ENCODE peak calls at places on chromosomes 13 and 19, in nine cellular contexts. One of them, this sample, is unnamed.

GRCh38 chr13:111202745-111203144 is 87.6 kb downstream of the ARHGEF7 start:
- DNase-seq in lower lobe of right lung: no peak
- DNase-seq in MV-4-11: peak; percentile 61
- DNase-seq in neural crest cell: no peak
- DNase-seq in NCI-H1694 treated with DMSO at 0.1 percent for 48 hours: no peak
- DNase-seq in EL: peak; percentile 81
- DNase-seq in HEK293T: peak; percentile 31
- DNase-seq in mammary epithelial cell: no peak
- DNase-seq in activated T-cell treated with anti-CD3 and anti-CD28 coated beads for 1 hour: no peak
- DNase-seq in this sample: peak; percentile 82

GRCh38 chr13:93144031-93144430 is 82.6 kb upstream of the GPC6 start:
- DNase-seq in mammary epithelial cell: no peak
- DNase-seq in neural crest cell: no peak
- DNase-seq in EL: no peak
- DNase-seq in lower lobe of right lung: no peak
- DNase-seq in HEK293T: no peak
- DNase-seq in activated T-cell treated with anti-CD3 and anti-CD28 coated beads for 1 hour: no peak
- DNase-seq in MV-4-11: no peak
- DNase-seq in NCI-H1694 treated with DMSO at 0.1 percent for 48 hours: no peak
- DNase-seq in this sample: no peak

GRCh38 chr19:45872095-45872919 is 8.2 kb downstream of the FOXA3 start:
- DNase-seq in activated T-cell treated with anti-CD3 and anti-CD28 coated beads for 1 hour: no peak
- DNase-seq in lower lobe of right lung: no peak
- DNase-seq in NCI-H1694 treated with DMSO at 0.1 percent for 48 hours: no peak
- DNase-seq in EL: no peak
- DNase-seq in mammary epithelial cell: no peak
- DNase-seq in MV-4-11: no peak
- DNase-seq in neural crest cell: no peak
- DNase-seq in HEK293T: no peak
- DNase-seq in this sample: no peak

GRCh38 chr13:113584870-113585671 is 518 bp downstream of the TFDP1 start:
- DNase-seq in neural crest cell: no peak
- DNase-seq in lower lobe of right lung: peak; percentile 51
- DNase-seq in NCI-H1694 treated with DMSO at 0.1 percent for 48 hours: no peak
- DNase-seq in mammary epithelial cell: peak; percentile 21
- DNase-seq in HEK293T: no peak
- DNase-seq in activated T-cell treated with anti-CD3 and anti-CD28 coated beads for 1 hour: no peak
- DNase-seq in MV-4-11: no peak
- DNase-seq in EL: peak; percentile 23
- DNase-seq in this sample: peak; percentile 14

GRCh38 chr19:41638624-41639023 is 11.8 kb upstream of the CEACAM4 start:
- DNase-seq in activated T-cell treated with anti-CD3 and anti-CD28 coated beads for 1 hour: no peak
- DNase-seq in MV-4-11: peak; percentile 96
- DNase-seq in neural crest cell: no peak
- DNase-seq in NCI-H1694 treated with DMSO at 0.1 percent for 48 hours: no peak
- DNase-seq in mammary epithelial cell: no peak
- DNase-seq in HEK293T: no peak
- DNase-seq in lower lobe of right lung: no peak
- DNase-seq in EL: no peak
- DNase-seq in this sample: no peak

GRCh38 chr13:68009546-68009945 is 779.4 kb upstream of the PCDH9 start:
- DNase-seq in lower lobe of right lung: no peak
- DNase-seq in NCI-H1694 treated with DMSO at 0.1 percent for 48 hours: no peak
- DNase-seq in EL: no peak
- DNase-seq in neural crest cell: no peak
- DNase-seq in mammary epithelial cell: no peak
- DNase-seq in MV-4-11: no peak
- DNase-seq in activated T-cell treated with anti-CD3 and anti-CD28 coated beads for 1 hour: no peak
- DNase-seq in HEK293T: no peak
- DNase-seq in this sample: no peak

GRCh38 chr13:97946951-97947588 is 6.4 kb upstream of the IPO5 start:
- DNase-seq in EL: peak; percentile 94
- DNase-seq in mammary epithelial cell: peak; percentile 71
- DNase-seq in NCI-H1694 treated with DMSO at 0.1 percent for 48 hours: no peak
- DNase-seq in HEK293T: no peak
- DNase-seq in MV-4-11: no peak
- DNase-seq in neural crest cell: no peak
- DNase-seq in lower lobe of right lung: no peak
- DNase-seq in activated T-cell treated with anti-CD3 and anti-CD28 coated beads for 1 hour: no peak
- DNase-seq in this sample: no peak

GRCh38 chr19:50327461-50328256 is 1.5 kb downstream of the KCNC3 start:
- DNase-seq in HEK293T: no peak
- DNase-seq in NCI-H1694 treated with DMSO at 0.1 percent for 48 hours: no peak
- DNase-seq in MV-4-11: no peak
- DNase-seq in activated T-cell treated with anti-CD3 and anti-CD28 coated beads for 1 hour: no peak
- DNase-seq in EL: no peak
- DNase-seq in mammary epithelial cell: no peak
- DNase-seq in neural crest cell: no peak
- DNase-seq in lower lobe of right lung: no peak
- DNase-seq in this sample: no peak

GRCh38 chr19:39297931-39298634 is 1.9 kb downstream of the IFNL1 start:
- DNase-seq in MV-4-11: peak; percentile 25
- DNase-seq in EL: no peak
- DNase-seq in lower lobe of right lung: peak; percentile 55
- DNase-seq in neural crest cell: no peak
- DNase-seq in mammary epithelial cell: no peak
- DNase-seq in HEK293T: no peak
- DNase-seq in NCI-H1694 treated with DMSO at 0.1 percent for 48 hours: no peak
- DNase-seq in activated T-cell treated with anti-CD3 and anti-CD28 coated beads for 1 hour: peak; percentile 25
- DNase-seq in this sample: no peak

GRCh38 chr19:23070353-23070781 is 46.5 kb upstream of the ZNF730 start:
- DNase-seq in NCI-H1694 treated with DMSO at 0.1 percent for 48 hours: peak; percentile 2
- DNase-seq in activated T-cell treated with anti-CD3 and anti-CD28 coated beads for 1 hour: no peak
- DNase-seq in mammary epithelial cell: peak; percentile 11
- DNase-seq in neural crest cell: no peak
- DNase-seq in MV-4-11: no peak
- DNase-seq in lower lobe of right lung: no peak
- DNase-seq in EL: peak; percentile 56
- DNase-seq in HEK293T: no peak
- DNase-seq in this sample: peak; percentile 27

GRCh38 chr13:98586400-98587144 is 9.7 kb upstream of the STK24 start:
- DNase-seq in activated T-cell treated with anti-CD3 and anti-CD28 coated beads for 1 hour: no peak
- DNase-seq in mammary epithelial cell: no peak
- DNase-seq in NCI-H1694 treated with DMSO at 0.1 percent for 48 hours: no peak
- DNase-seq in HEK293T: no peak
- DNase-seq in neural crest cell: no peak
- DNase-seq in MV-4-11: no peak
- DNase-seq in EL: no peak
- DNase-seq in lower lobe of right lung: no peak
- DNase-seq in this sample: no peak

GRCh38 chr13:25330541-25330940 is 29.1 kb downstream of the NUP58 start:
- DNase-seq in activated T-cell treated with anti-CD3 and anti-CD28 coated beads for 1 hour: no peak
- DNase-seq in neural crest cell: no peak
- DNase-seq in EL: peak; percentile 39
- DNase-seq in NCI-H1694 treated with DMSO at 0.1 percent for 48 hours: no peak
- DNase-seq in lower lobe of right lung: no peak
- DNase-seq in HEK293T: no peak
- DNase-seq in mammary epithelial cell: peak; percentile 55
- DNase-seq in MV-4-11: no peak
- DNase-seq in this sample: no peak

GRCh38 chr13:84605927-84606326 is 723.7 kb upstream of the SLITRK1 start:
- DNase-seq in lower lobe of right lung: no peak
- DNase-seq in EL: no peak
- DNase-seq in activated T-cell treated with anti-CD3 and anti-CD28 coated beads for 1 hour: no peak
- DNase-seq in MV-4-11: no peak
- DNase-seq in HEK293T: no peak
- DNase-seq in neural crest cell: no peak
- DNase-seq in NCI-H1694 treated with DMSO at 0.1 percent for 48 hours: no peak
- DNase-seq in mammary epithelial cell: no peak
- DNase-seq in this sample: peak; percentile 26

GRCh38 chr19:7673995-7674667 is 2.8 kb upstream of the MCEMP1 start:
- DNase-seq in lower lobe of right lung: peak; percentile 89
- DNase-seq in HEK293T: peak; percentile 86
- DNase-seq in activated T-cell treated with anti-CD3 and anti-CD28 coated beads for 1 hour: no peak
- DNase-seq in MV-4-11: peak; percentile 100
- DNase-seq in mammary epithelial cell: peak; percentile 41
- DNase-seq in neural crest cell: peak; percentile 50
- DNase-seq in NCI-H1694 treated with DMSO at 0.1 percent for 48 hours: peak; percentile 22
- DNase-seq in EL: peak; percentile 65
- DNase-seq in this sample: peak; percentile 66

GRCh38 chr13:49690133-49690989 is 925 bp downstream of the EBPL start:
- DNase-seq in NCI-H1694 treated with DMSO at 0.1 percent for 48 hours: peak; percentile 46
- DNase-seq in activated T-cell treated with anti-CD3 and anti-CD28 coated beads for 1 hour: no peak
- DNase-seq in lower lobe of right lung: no peak
- DNase-seq in MV-4-11: no peak
- DNase-seq in mammary epithelial cell: peak; percentile 33
- DNase-seq in neural crest cell: no peak
- DNase-seq in EL: peak; percentile 64
- DNase-seq in HEK293T: peak; percentile 38
- DNase-seq in this sample: peak; percentile 3

GRCh38 chr13:114017028-114017630 is 43.3 kb upstream of the C13orf46 start:
- DNase-seq in HEK293T: peak; percentile 8
- DNase-seq in EL: peak; percentile 25
- DNase-seq in mammary epithelial cell: no peak
- DNase-seq in activated T-cell treated with anti-CD3 and anti-CD28 coated beads for 1 hour: no peak
- DNase-seq in lower lobe of right lung: no peak
- DNase-seq in MV-4-11: no peak
- DNase-seq in NCI-H1694 treated with DMSO at 0.1 percent for 48 hours: no peak
- DNase-seq in neural crest cell: no peak
- DNase-seq in this sample: peak; percentile 47

GRCh38 chr19:2266183-2266993 is 10.2 kb upstream of the JSRP1 start:
- DNase-seq in lower lobe of right lung: peak; percentile 94
- DNase-seq in neural crest cell: no peak
- DNase-seq in HEK293T: no peak
- DNase-seq in EL: peak; percentile 70
- DNase-seq in MV-4-11: peak; percentile 97
- DNase-seq in activated T-cell treated with anti-CD3 and anti-CD28 coated beads for 1 hour: no peak
- DNase-seq in NCI-H1694 treated with DMSO at 0.1 percent for 48 hours: no peak
- DNase-seq in mammary epithelial cell: peak; percentile 67
- DNase-seq in this sample: no peak

GRCh38 chr13:59746291-59746962 is 417.3 kb downstream of the DIAPH3 start:
- DNase-seq in lower lobe of right lung: no peak
- DNase-seq in mammary epithelial cell: peak; percentile 72
- DNase-seq in EL: peak; percentile 70
- DNase-seq in HEK293T: no peak
- DNase-seq in neural crest cell: no peak
- DNase-seq in NCI-H1694 treated with DMSO at 0.1 percent for 48 hours: no peak
- DNase-seq in activated T-cell treated with anti-CD3 and anti-CD28 coated beads for 1 hour: no peak
- DNase-seq in MV-4-11: no peak
- DNase-seq in this sample: no peak

GRCh38 chr13:76992548-76993001 is 694 bp downstream of the CLN5 start:
- DNase-seq in neural crest cell: no peak
- DNase-seq in HEK293T: peak; percentile 42
- DNase-seq in activated T-cell treated with anti-CD3 and anti-CD28 coated beads for 1 hour: peak; percentile 6
- DNase-seq in EL: peak; percentile 30
- DNase-seq in MV-4-11: no peak
- DNase-seq in mammary epithelial cell: peak; percentile 54
- DNase-seq in lower lobe of right lung: no peak
- DNase-seq in NCI-H1694 treated with DMSO at 0.1 percent for 48 hours: no peak
- DNase-seq in this sample: peak; percentile 46

GRCh38 chr13:99659234-99659633 is 158.0 kb downstream of the TM9SF2 start:
- DNase-seq in mammary epithelial cell: no peak
- DNase-seq in EL: no peak
- DNase-seq in neural crest cell: no peak
- DNase-seq in activated T-cell treated with anti-CD3 and anti-CD28 coated beads for 1 hour: no peak
- DNase-seq in MV-4-11: no peak
- DNase-seq in lower lobe of right lung: no peak
- DNase-seq in NCI-H1694 treated with DMSO at 0.1 percent for 48 hours: no peak
- DNase-seq in HEK293T: no peak
- DNase-seq in this sample: peak; percentile 47

GRCh38 chr19:10625003-10625761 is at the start of gene SLC44A2:
- DNase-seq in neural crest cell: peak; percentile 35
- DNase-seq in EL: peak; percentile 75
- DNase-seq in mammary epithelial cell: peak; percentile 77
- DNase-seq in lower lobe of right lung: peak; percentile 89
- DNase-seq in NCI-H1694 treated with DMSO at 0.1 percent for 48 hours: no peak
- DNase-seq in activated T-cell treated with anti-CD3 and anti-CD28 coated beads for 1 hour: no peak
- DNase-seq in MV-4-11: no peak
- DNase-seq in HEK293T: no peak
- DNase-seq in this sample: peak; percentile 82

GRCh38 chr13:94548382-94549240 is 47.3 kb downstream of the TGDS start:
- DNase-seq in activated T-cell treated with anti-CD3 and anti-CD28 coated beads for 1 hour: peak; percentile 28
- DNase-seq in MV-4-11: no peak
- DNase-seq in HEK293T: no peak
- DNase-seq in neural crest cell: no peak
- DNase-seq in mammary epithelial cell: no peak
- DNase-seq in EL: peak; percentile 40
- DNase-seq in NCI-H1694 treated with DMSO at 0.1 percent for 48 hours: peak; percentile 76
- DNase-seq in lower lobe of right lung: peak; percentile 71
- DNase-seq in this sample: no peak

GRCh38 chr19:19139876-19140229 is 1.6 kb upstream of the TMEM161A start:
- DNase-seq in EL: no peak
- DNase-seq in HEK293T: no peak
- DNase-seq in MV-4-11: no peak
- DNase-seq in mammary epithelial cell: no peak
- DNase-seq in NCI-H1694 treated with DMSO at 0.1 percent for 48 hours: no peak
- DNase-seq in neural crest cell: no peak
- DNase-seq in lower lobe of right lung: no peak
- DNase-seq in activated T-cell treated with anti-CD3 and anti-CD28 coated beads for 1 hour: no peak
- DNase-seq in this sample: no peak

GRCh38 chr19:3507371-3508120 is 1.4 kb downstream of the FZR1 start:
- DNase-seq in lower lobe of right lung: no peak
- DNase-seq in NCI-H1694 treated with DMSO at 0.1 percent for 48 hours: no peak
- DNase-seq in EL: peak; percentile 16
- DNase-seq in MV-4-11: no peak
- DNase-seq in HEK293T: no peak
- DNase-seq in mammary epithelial cell: peak; percentile 37
- DNase-seq in activated T-cell treated with anti-CD3 and anti-CD28 coated beads for 1 hour: peak; percentile 24
- DNase-seq in neural crest cell: no peak
- DNase-seq in this sample: peak; percentile 69

GRCh38 chr19:58305932-58306323 is 751 bp downstream of the ERVK3-1 start:
- DNase-seq in HEK293T: no peak
- DNase-seq in neural crest cell: no peak
- DNase-seq in NCI-H1694 treated with DMSO at 0.1 percent for 48 hours: no peak
- DNase-seq in lower lobe of right lung: no peak
- DNase-seq in MV-4-11: peak; percentile 55
- DNase-seq in activated T-cell treated with anti-CD3 and anti-CD28 coated beads for 1 hour: no peak
- DNase-seq in mammary epithelial cell: peak; percentile 10
- DNase-seq in EL: peak; percentile 4
- DNase-seq in this sample: no peak

GRCh38 chr13:111216166-111216960 is 101.3 kb downstream of the ARHGEF7 start:
- DNase-seq in lower lobe of right lung: no peak
- DNase-seq in NCI-H1694 treated with DMSO at 0.1 percent for 48 hours: peak; percentile 36
- DNase-seq in activated T-cell treated with anti-CD3 and anti-CD28 coated beads for 1 hour: peak; percentile 30
- DNase-seq in HEK293T: peak; percentile 17
- DNase-seq in EL: peak; percentile 31
- DNase-seq in MV-4-11: peak; percentile 22
- DNase-seq in neural crest cell: no peak
- DNase-seq in mammary epithelial cell: no peak
- DNase-seq in this sample: peak; percentile 73

GRCh38 chr13:110470272-110471009 is 91.1 kb downstream of the RAB20 start:
- DNase-seq in HEK293T: no peak
- DNase-seq in mammary epithelial cell: no peak
- DNase-seq in EL: no peak
- DNase-seq in activated T-cell treated with anti-CD3 and anti-CD28 coated beads for 1 hour: no peak
- DNase-seq in neural crest cell: no peak
- DNase-seq in MV-4-11: peak; percentile 34
- DNase-seq in lower lobe of right lung: peak; percentile 50
- DNase-seq in NCI-H1694 treated with DMSO at 0.1 percent for 48 hours: no peak
- DNase-seq in this sample: no peak

GRCh38 chr13:26707122-26708006 is 53.2 kb downstream of the GPR12 start:
- DNase-seq in activated T-cell treated with anti-CD3 and anti-CD28 coated beads for 1 hour: no peak
- DNase-seq in MV-4-11: peak; percentile 34
- DNase-seq in lower lobe of right lung: no peak
- DNase-seq in neural crest cell: peak; percentile 41
- DNase-seq in mammary epithelial cell: peak; percentile 44
- DNase-seq in HEK293T: peak; percentile 62
- DNase-seq in NCI-H1694 treated with DMSO at 0.1 percent for 48 hours: peak; percentile 78
- DNase-seq in EL: peak; percentile 49
- DNase-seq in this sample: peak; percentile 82

GRCh38 chr13:85316501-85316900 is 482.7 kb downstream of the SLITRK6 start:
- DNase-seq in HEK293T: no peak
- DNase-seq in activated T-cell treated with anti-CD3 and anti-CD28 coated beads for 1 hour: no peak
- DNase-seq in NCI-H1694 treated with DMSO at 0.1 percent for 48 hours: no peak
- DNase-seq in mammary epithelial cell: no peak
- DNase-seq in EL: no peak
- DNase-seq in lower lobe of right lung: no peak
- DNase-seq in MV-4-11: no peak
- DNase-seq in neural crest cell: no peak
- DNase-seq in this sample: no peak

GRCh38 chr13:106284358-106284757 is 251.1 kb downstream of the EFNB2 start:
- DNase-seq in mammary epithelial cell: peak; percentile 82
- DNase-seq in MV-4-11: no peak
- DNase-seq in HEK293T: no peak
- DNase-seq in EL: peak; percentile 77
- DNase-seq in lower lobe of right lung: no peak
- DNase-seq in activated T-cell treated with anti-CD3 and anti-CD28 coated beads for 1 hour: no peak
- DNase-seq in NCI-H1694 treated with DMSO at 0.1 percent for 48 hours: no peak
- DNase-seq in neural crest cell: no peak
- DNase-seq in this sample: no peak